ENCODE peak calls at places on chromosomes 1 and 21, in eight cellular contexts. E is adrenal gland, X is AG10803, O is Calu3, K is GM12864, L is heart right ventricle, M is HFFc6, D is gastrocnemius medialis. T is an unnamed sample.

GRCh38 chr1:217982711-217983405 is 302.2 kb upstream of the RRP15 start:
- DNase-seq in E (no peak), X (no peak), O (no peak), K (no peak), L (no peak), M (no peak), D (no peak), T (no peak)

GRCh38 chr1:223228931-223229528 is 86.0 kb upstream of the TLR5 start:
- DNase-seq in E (no peak), X (no peak), O (no peak), K (no peak), L (no peak), M (no peak), D (no peak), T (no peak)

GRCh38 chr1:33330906-33331305 is 10.0 kb upstream of the A3GALT2 start:
- DNase-seq in E (no peak), X (no peak), O (no peak), K (no peak), L (no peak), M (no peak), D (no peak), T (no peak)

GRCh38 chr1:20291621-20292020 is 946 bp downstream of the VWA5B1 start:
- DNase-seq in E (no peak), X (no peak), O (no peak), K (no peak), L (no peak), M (no peak), D (no peak), T (no peak)

GRCh38 chr1:9066945-9067807 is 2.3 kb downstream of the SLC2A5 start:
- DNase-seq in E (peak; percentile 68), X (peak; percentile 84), O (no peak), K (no peak), L (peak; percentile 69), M (peak; percentile 83), D (peak; percentile 90), T (peak; percentile 96)

GRCh38 chr21:44930543-44930981 is 9.3 kb upstream of the SLX9 start:
- DNase-seq in E (no peak), X (peak; percentile 38), O (no peak), K (no peak), L (no peak), M (no peak), D (no peak), T (peak; percentile 49)

GRCh38 chr1:17209446-17209845 is 4.5 kb downstream of the PADI1 start:
- DNase-seq in E (no peak), X (no peak), O (no peak), K (no peak), L (no peak), M (no peak), D (no peak), T (no peak)

GRCh38 chr1:72724951-72725863 is 442.9 kb upstream of the NEGR1 start:
- DNase-seq in E (no peak), X (no peak), O (no peak), K (no peak), L (no peak), M (no peak), D (no peak), T (no peak)

GRCh38 chr1:174837386-174837785 is 162.4 kb upstream of the CACYBP start:
- DNase-seq in E (no peak), X (no peak), O (no peak), K (no peak), L (no peak), M (no peak), D (no peak), T (no peak)

GRCh38 chr1:35279555-35279904 is 11.0 kb downstream of the ZMYM4 start:
- DNase-seq in E (no peak), X (no peak), O (no peak), K (no peak), L (no peak), M (no peak), D (no peak), T (no peak)

GRCh38 chr1:236281286-236282158 is at the start of gene ERO1B:
- DNase-seq in E (peak; percentile 96), X (peak; percentile 93), O (peak; percentile 98), K (peak; percentile 93), L (peak; percentile 96), M (peak; percentile 89), D (peak; percentile 92), T (peak; percentile 95)

GRCh38 chr1:236282159-236282716 is 480 bp upstream of the ERO1B start:
- DNase-seq in E (no peak), X (no peak), O (no peak), K (no peak), L (no peak), M (peak; percentile 0), D (no peak), T (no peak)

GRCh38 chr1:236284291-236284711 is 2.5 kb upstream of the ERO1B start:
- DNase-seq in E (no peak), X (no peak), O (no peak), K (peak; percentile 87), L (no peak), M (no peak), D (no peak), T (no peak)

GRCh38 chr1:236282719-236283118 is 961 bp upstream of the ERO1B start:
- DNase-seq in E (no peak), X (no peak), O (no peak), K (no peak), L (no peak), M (no peak), D (no peak), T (no peak)

DNA sequence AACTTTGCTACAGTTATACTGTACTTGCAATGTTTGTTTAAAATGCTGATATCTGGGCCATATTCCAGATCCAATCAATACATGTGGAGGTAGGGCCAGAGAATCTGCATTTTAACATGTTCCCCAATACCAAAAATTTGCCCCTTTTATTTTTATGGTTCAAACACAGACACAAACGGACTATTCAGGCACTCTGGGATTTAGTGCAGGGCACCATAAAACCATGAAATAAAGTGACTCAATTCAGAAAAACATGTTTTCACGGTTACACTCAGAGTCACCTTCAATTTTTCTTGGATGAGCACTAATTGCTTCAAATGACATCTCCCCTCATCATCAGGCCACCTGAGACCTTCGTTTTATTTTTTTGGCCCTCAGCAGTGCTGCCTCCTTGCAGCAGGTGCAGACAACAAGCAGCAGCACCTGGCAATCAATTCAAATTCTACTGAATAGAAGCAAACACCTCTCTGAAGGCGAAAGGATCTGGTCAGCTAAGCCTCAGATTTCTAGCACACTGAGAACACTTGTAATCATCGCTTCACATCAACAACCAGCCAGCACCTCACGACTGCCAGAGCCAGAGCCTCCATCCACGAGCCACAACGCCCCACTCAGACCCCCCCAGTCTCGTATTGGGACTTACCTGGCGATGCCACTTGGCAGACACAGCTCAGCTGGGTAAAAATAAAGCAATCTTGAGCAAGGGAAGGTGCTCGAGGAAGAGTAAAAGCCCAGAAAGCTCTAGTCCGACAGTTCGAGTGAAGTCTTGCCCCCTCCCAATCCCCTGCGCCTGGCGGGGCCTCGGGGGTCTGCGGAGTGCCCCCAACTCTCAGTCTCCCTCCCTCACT is 1.1 kb downstream of the ERO1B start:
- DNase-seq in E (no peak), X (no peak), O (peak; percentile 25), K (no peak), L (peak; percentile 8), M (no peak), D (no peak), T (no peak)
- TF ChIP-seq CTCF in E (no peak), X (no peak), O (no peak), K (no peak), L (no peak), M (no peak), D (no peak), T (no peak)

GRCh38 chr1:121517586-121518230 is 332.9 kb downstream of the SRGAP2C start:
- DNase-seq in E (no peak), X (no peak), O (no peak), K (no peak), L (no peak), M (no peak), D (no peak), T (no peak)

GRCh38 chr1:121516279-121516967 is 331.6 kb downstream of the SRGAP2C start:
- DNase-seq in E (peak; percentile 23), X (no peak), O (no peak), K (peak; percentile 7), L (peak; percentile 8), M (no peak), D (no peak), T (no peak)

GRCh38 chr1:121518726-121519041 is 333.9 kb downstream of the SRGAP2C start:
- DNase-seq in E (no peak), X (no peak), O (no peak), K (no peak), L (no peak), M (no peak), D (no peak), T (no peak)

GRCh38 chr1:121522061-121522759 is 337.4 kb downstream of the SRGAP2C start:
- DNase-seq in E (no peak), X (no peak), O (peak; percentile 57), K (no peak), L (no peak), M (no peak), D (no peak), T (no peak)

DNA sequence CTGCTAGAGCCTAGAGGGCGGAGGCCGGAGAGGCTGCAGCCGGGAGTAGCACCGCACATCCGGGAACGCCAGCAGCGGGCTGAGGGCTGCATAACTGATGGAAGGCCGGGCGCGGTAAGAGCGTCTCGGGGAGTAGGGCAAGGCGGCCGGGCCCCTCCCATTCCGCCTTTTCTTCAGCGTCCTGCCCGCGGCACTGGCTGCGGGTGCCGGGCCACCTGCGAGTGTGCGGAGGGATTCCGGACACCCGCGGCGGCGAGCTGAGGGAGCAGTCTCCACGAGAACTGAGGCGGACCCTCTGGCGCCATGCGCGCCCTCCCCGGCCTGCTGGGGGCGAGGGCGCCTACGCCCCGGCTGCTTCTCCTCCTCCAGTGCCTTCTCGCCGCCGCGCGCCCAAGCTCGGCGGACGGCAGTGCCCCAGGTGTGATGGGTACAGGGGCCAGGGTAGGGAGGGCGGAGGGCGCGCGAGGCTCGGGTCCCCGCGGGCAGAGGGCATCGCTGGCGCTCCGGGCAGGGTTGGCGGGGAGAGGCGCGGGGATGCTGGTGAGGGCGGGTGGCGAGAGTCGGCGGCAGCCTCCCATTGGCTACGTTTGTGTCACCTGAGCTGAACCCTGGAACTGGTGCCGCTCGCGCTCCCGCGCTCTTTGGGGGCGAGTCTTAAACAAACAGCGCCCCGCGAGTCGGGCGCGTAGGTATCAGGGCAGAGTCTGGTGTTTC is 334.4 kb downstream of the SRGAP2C start:
- DNase-seq in E (peak; percentile 23), X (no peak), O (peak; percentile 70), K (no peak), L (peak; percentile 23), M (no peak), D (peak; percentile 8), T (peak; percentile 11)
- TF ChIP-seq CTCF in E (no peak), X (no peak), O (no peak), K (no peak), L (no peak), M (no peak), D (no peak), T (no peak)

GRCh38 chr1:109718495-109718894 is 6.4 kb downstream of the GSTM5 start:
- DNase-seq in E (no peak), X (no peak), O (peak; percentile 17), K (no peak), L (no peak), M (peak; percentile 47), D (no peak), T (no peak)
- TF ChIP-seq CTCF in E (no peak), X (no peak), O (no peak), K (no peak), L (peak; percentile 47), M (peak; percentile 48), D (no peak), T (no peak)

DNA sequence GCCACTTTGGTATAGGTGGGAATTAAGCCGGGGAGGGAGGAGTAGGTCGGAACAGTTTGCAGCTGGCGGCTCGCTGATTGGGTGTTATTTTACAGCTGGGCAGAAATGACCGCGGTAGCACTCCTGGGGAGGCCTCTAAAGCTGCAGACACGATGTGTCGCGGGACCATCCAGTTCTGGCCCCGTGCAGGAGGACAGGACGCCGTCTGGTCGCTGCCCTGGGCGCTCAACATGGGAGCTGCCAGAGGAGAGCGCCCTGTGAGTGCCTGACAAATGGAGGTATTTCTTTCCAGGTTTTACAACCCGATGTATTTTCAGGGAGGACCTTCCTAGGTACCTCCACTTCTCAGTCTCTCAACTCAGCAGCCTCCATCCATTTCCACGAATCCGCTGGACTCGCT is 46.2 kb downstream of the CDC7 start:
- DNase-seq in E (no peak), X (no peak), O (no peak), K (no peak), L (no peak), M (no peak), D (no peak), T (no peak)
- TF ChIP-seq CTCF in E (no peak), X (no peak), O (no peak), K (no peak), L (no peak), M (no peak), D (no peak), T (no peak)